ENCODE peak calls at places on chromosomes 3 and 15, in nine cellular contexts. One of them, this sample, is unnamed.

GRCh38 chr15:64895285-64896065 is 16.2 kb upstream of the ANKDD1A start:
- DNase-seq in RPMI7951: peak
- DNase-seq in dorsolateral prefrontal cortex: no peak
- DNase-seq in AG04449: no peak
- DNase-seq in posterior vena cava: peak
- DNase-seq in D341Med: peak
- DNase-seq in renal cortical epithelial cell: no peak
- DNase-seq in type B pancreatic cell: no peak
- DNase-seq in kidney tubule cell: peak
- DNase-seq in this sample: peak

GRCh38 chr3:11651900-11652299 is 8.2 kb upstream of the VGLL4 start:
- DNase-seq in RPMI7951: peak
- DNase-seq in dorsolateral prefrontal cortex: no peak
- DNase-seq in AG04449: no peak
- DNase-seq in posterior vena cava: no peak
- DNase-seq in D341Med: no peak
- DNase-seq in renal cortical epithelial cell: peak
- DNase-seq in type B pancreatic cell: no peak
- DNase-seq in kidney tubule cell: peak
- DNase-seq in this sample: peak

GRCh38 chr15:88309363-88309762 is 52.8 kb upstream of the NTRK3 start:
- DNase-seq in RPMI7951: no peak
- DNase-seq in dorsolateral prefrontal cortex: no peak
- DNase-seq in AG04449: no peak
- DNase-seq in posterior vena cava: no peak
- DNase-seq in D341Med: no peak
- DNase-seq in renal cortical epithelial cell: no peak
- DNase-seq in type B pancreatic cell: no peak
- DNase-seq in kidney tubule cell: no peak
- DNase-seq in this sample: no peak

GRCh38 chr3:45772341-45773035 is 23.8 kb downstream of the SLC6A20 start:
- DNase-seq in RPMI7951: no peak
- DNase-seq in dorsolateral prefrontal cortex: no peak
- DNase-seq in AG04449: no peak
- DNase-seq in posterior vena cava: no peak
- DNase-seq in D341Med: peak
- DNase-seq in renal cortical epithelial cell: no peak
- DNase-seq in type B pancreatic cell: peak
- DNase-seq in kidney tubule cell: no peak
- DNase-seq in this sample: no peak

GRCh38 chr15:93523490-93523889 is 434.5 kb upstream of the RGMA start:
- DNase-seq in RPMI7951: peak
- DNase-seq in dorsolateral prefrontal cortex: no peak
- DNase-seq in AG04449: peak
- DNase-seq in posterior vena cava: no peak
- DNase-seq in D341Med: no peak
- DNase-seq in renal cortical epithelial cell: peak
- DNase-seq in type B pancreatic cell: no peak
- DNase-seq in kidney tubule cell: no peak
- DNase-seq in this sample: no peak

GRCh38 chr3:44342191-44342790 is 3.7 kb downstream of the TCAIM start:
- DNase-seq in RPMI7951: peak
- DNase-seq in dorsolateral prefrontal cortex: no peak
- DNase-seq in AG04449: peak
- DNase-seq in posterior vena cava: no peak
- DNase-seq in D341Med: no peak
- DNase-seq in renal cortical epithelial cell: peak
- DNase-seq in type B pancreatic cell: no peak
- DNase-seq in kidney tubule cell: peak
- DNase-seq in this sample: peak

GRCh38 chr3:58659051-58659675 is 7.4 kb downstream of the FAM3D start:
- DNase-seq in RPMI7951: peak
- DNase-seq in dorsolateral prefrontal cortex: no peak
- DNase-seq in AG04449: no peak
- DNase-seq in posterior vena cava: no peak
- DNase-seq in D341Med: no peak
- DNase-seq in renal cortical epithelial cell: peak
- DNase-seq in type B pancreatic cell: no peak
- DNase-seq in kidney tubule cell: peak
- DNase-seq in this sample: peak

GRCh38 chr3:73610493-73610892 is 14.2 kb downstream of the PDZRN3 start:
- DNase-seq in RPMI7951: no peak
- DNase-seq in dorsolateral prefrontal cortex: no peak
- DNase-seq in AG04449: no peak
- DNase-seq in posterior vena cava: no peak
- DNase-seq in D341Med: no peak
- DNase-seq in renal cortical epithelial cell: no peak
- DNase-seq in type B pancreatic cell: no peak
- DNase-seq in kidney tubule cell: no peak
- DNase-seq in this sample: no peak

GRCh38 chr3:53068176-53068575 is 22.3 kb upstream of the SFMBT1 start:
- DNase-seq in RPMI7951: no peak
- DNase-seq in dorsolateral prefrontal cortex: no peak
- DNase-seq in AG04449: no peak
- DNase-seq in posterior vena cava: peak
- DNase-seq in D341Med: no peak
- DNase-seq in renal cortical epithelial cell: no peak
- DNase-seq in type B pancreatic cell: no peak
- DNase-seq in kidney tubule cell: no peak
- DNase-seq in this sample: no peak

GRCh38 chr15:82197734-82198594 is 64.6 kb downstream of the EFL1 start:
- DNase-seq in RPMI7951: peak
- DNase-seq in dorsolateral prefrontal cortex: peak
- DNase-seq in AG04449: no peak
- DNase-seq in posterior vena cava: peak
- DNase-seq in D341Med: peak
- DNase-seq in renal cortical epithelial cell: peak
- DNase-seq in type B pancreatic cell: peak
- DNase-seq in kidney tubule cell: peak
- DNase-seq in this sample: peak

This sample was measured in AG08396.